ENCODE peak calls at places on chromosomes 12 and 14, in ten cellular contexts. P, X, J, S, Q, T, Y, I, F and A are unnamed samples.

GRCh38 chr14:103522028-103522581 is 525 bp downstream of the CKB start:
- DNase-seq in P (no peak), X (peak; percentile 91), J (peak; percentile 68), S (no peak), Q (no peak), T (no peak), Y (peak; percentile 61), I (no peak), F (no peak), A (peak; percentile 66)

GRCh38 chr12:99712281-99712680 is 64.7 kb downstream of the GARIN6 start:
- DNase-seq in P (no peak), X (no peak), J (no peak), S (no peak), Q (no peak), T (no peak), Y (no peak), I (no peak), F (no peak), A (no peak)

GRCh38 chr12:49825360-49825970 is 2.7 kb downstream of the NCKAP5L start:
- DNase-seq in P (peak; percentile 68), X (no peak), J (no peak), S (peak; percentile 37), Q (no peak), T (no peak), Y (no peak), I (no peak), F (no peak), A (peak; percentile 37)

GRCh38 chr14:68977137-68977740 is 1.9 kb downstream of the ACTN1 start:
- DNase-seq in P (no peak), X (no peak), J (no peak), S (no peak), Q (no peak), T (no peak), Y (no peak), I (no peak), F (no peak), A (peak; percentile 63)

GRCh38 chr12:52004042-52004648 is 2.6 kb upstream of the TAMALIN start:
- DNase-seq in P (peak; percentile 52), X (peak; percentile 69), J (no peak), S (peak; percentile 39), Q (no peak), T (peak; percentile 71), Y (peak; percentile 76), I (no peak), F (no peak), A (peak; percentile 84)

GRCh38 chr14:32469388-32470160 is 140.5 kb downstream of the AKAP6 start:
- DNase-seq in P (no peak), X (no peak), J (no peak), S (no peak), Q (no peak), T (no peak), Y (no peak), I (peak; percentile 48), F (peak; percentile 20), A (peak; percentile 49)

GRCh38 chr12:51941011-51941561 is 10.4 kb upstream of the ACVR1B start:
- DNase-seq in P (peak; percentile 20), X (no peak), J (no peak), S (peak; percentile 55), Q (no peak), T (no peak), Y (peak; percentile 89), I (peak; percentile 66), F (no peak), A (peak; percentile 21)

GRCh38 chr12:126588586-126589249 is 1523.5 kb downstream of the AACS start:
- DNase-seq in P (no peak), X (no peak), J (no peak), S (no peak), Q (no peak), T (no peak), Y (no peak), I (no peak), F (no peak), A (no peak)

GRCh38 chr12:45648070-45648469 is 81.4 kb upstream of the ARID2 start:
- DNase-seq in P (no peak), X (no peak), J (no peak), S (no peak), Q (no peak), T (peak; percentile 28), Y (no peak), I (no peak), F (no peak), A (no peak)

GRCh38 chr12:95733156-95733825 is 57.3 kb downstream of the NTN4 start:
- DNase-seq in P (peak; percentile 64), X (no peak), J (no peak), S (no peak), Q (no peak), T (no peak), Y (no peak), I (no peak), F (no peak), A (no peak)

GRCh38 chr14:94977016-94977415 is 180.3 kb downstream of the DICER1 start:
- DNase-seq in P (no peak), X (no peak), J (no peak), S (no peak), Q (no peak), T (no peak), Y (no peak), I (no peak), F (no peak), A (no peak)

GRCh38 chr12:95096852-95097251 is 23.4 kb upstream of the NR2C1 start:
- DNase-seq in P (no peak), X (no peak), J (no peak), S (no peak), Q (no peak), T (peak; percentile 39), Y (no peak), I (no peak), F (no peak), A (no peak)

GRCh38 chr14:63045612-63046320 is 508 bp upstream of the KCNH5 start:
- DNase-seq in P (peak; percentile 7), X (peak; percentile 68), J (peak; percentile 57), S (peak; percentile 1), Q (no peak), T (peak; percentile 21), Y (peak; percentile 78), I (no peak), F (no peak), A (peak; percentile 96)

GRCh38 chr12:5872745-5873144 is 72.3 kb downstream of the ANO2 start:
- DNase-seq in P (no peak), X (no peak), J (no peak), S (peak; percentile 4), Q (no peak), T (no peak), Y (no peak), I (peak; percentile 0), F (no peak), A (peak; percentile 19)
- TF ChIP-seq CTCF in P (peak; percentile 55), X (peak; percentile 45), J (peak; percentile 48), S (peak; percentile 62), Q (peak; percentile 29), T (no peak), Y (peak; percentile 38), I (peak; percentile 60), F (peak; percentile 28), A (peak; percentile 45)

GRCh38 chr12:120639771-120640721 is at the start of gene CABP1:
- DNase-seq in P (no peak), X (peak; percentile 75), J (no peak), S (no peak), Q (no peak), T (peak; percentile 35), Y (peak; percentile 66), I (no peak), F (no peak), A (peak; percentile 85)
- TF ChIP-seq CTCF in P (peak; percentile 7), X (peak; percentile 15), J (peak; percentile 61), S (peak; percentile 26), Q (no peak), T (peak; percentile 46), Y (peak; percentile 37), I (peak; percentile 26), F (no peak), A (peak; percentile 65)

DNA sequence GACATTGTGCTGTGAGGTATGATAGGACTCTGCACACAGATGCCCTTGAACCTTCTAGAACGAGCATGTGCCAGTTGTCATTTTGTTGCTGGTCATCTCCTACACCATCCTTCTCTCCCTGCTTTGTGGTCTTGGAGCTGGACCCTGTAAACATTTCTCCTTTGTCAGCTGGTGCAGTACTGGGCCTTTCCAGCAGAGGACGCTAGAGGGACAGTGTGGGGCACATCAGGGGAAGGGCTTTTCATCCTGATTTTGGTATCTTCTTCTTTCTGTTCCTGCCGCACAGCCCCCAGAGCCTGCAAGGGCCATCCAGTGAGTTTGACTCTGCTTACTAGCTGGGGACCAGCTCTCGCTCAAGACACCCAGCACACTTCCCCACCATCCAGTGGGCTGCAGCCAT is 484.6 kb downstream of the AACS start:
- DNase-seq in P (no peak), X (no peak), J (no peak), S (no peak), Q (no peak), T (no peak), Y (no peak), I (no peak), F (no peak), A (no peak)
- TF ChIP-seq CTCF in P (peak; percentile 7), X (no peak), J (peak; percentile 32), S (peak; percentile 43), Q (no peak), T (no peak), Y (peak; percentile 48), I (peak; percentile 44), F (peak; percentile 5), A (peak; percentile 45)

DNA sequence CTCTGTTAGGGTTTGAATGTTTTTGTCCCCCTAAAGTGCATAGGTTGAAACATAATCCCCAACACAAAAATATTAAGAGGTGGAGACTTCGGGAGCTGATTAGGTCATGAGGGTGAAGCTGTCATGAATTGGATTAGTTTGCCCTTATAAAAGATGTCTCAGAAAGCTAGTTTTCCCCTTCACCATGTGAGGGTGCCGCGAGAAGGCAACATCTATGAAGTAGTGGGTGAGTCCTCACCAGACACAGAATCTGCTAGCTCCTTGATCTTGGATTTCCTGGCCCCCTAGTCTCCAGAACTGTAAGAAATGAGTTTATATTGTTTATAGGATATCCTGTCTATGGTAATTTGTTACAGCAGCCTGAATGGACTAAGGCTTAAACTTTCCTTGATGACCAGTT is 301.5 kb upstream of the ATP2B1 start:
- DNase-seq in P (no peak), X (no peak), J (no peak), S (peak; percentile 33), Q (no peak), T (no peak), Y (no peak), I (no peak), F (no peak), A (peak; percentile 43)
- TF ChIP-seq CTCF in P (no peak), X (no peak), J (peak; percentile 7), S (peak; percentile 65), Q (no peak), T (no peak), Y (no peak), I (no peak), F (peak; percentile 16), A (peak; percentile 42)

DNA sequence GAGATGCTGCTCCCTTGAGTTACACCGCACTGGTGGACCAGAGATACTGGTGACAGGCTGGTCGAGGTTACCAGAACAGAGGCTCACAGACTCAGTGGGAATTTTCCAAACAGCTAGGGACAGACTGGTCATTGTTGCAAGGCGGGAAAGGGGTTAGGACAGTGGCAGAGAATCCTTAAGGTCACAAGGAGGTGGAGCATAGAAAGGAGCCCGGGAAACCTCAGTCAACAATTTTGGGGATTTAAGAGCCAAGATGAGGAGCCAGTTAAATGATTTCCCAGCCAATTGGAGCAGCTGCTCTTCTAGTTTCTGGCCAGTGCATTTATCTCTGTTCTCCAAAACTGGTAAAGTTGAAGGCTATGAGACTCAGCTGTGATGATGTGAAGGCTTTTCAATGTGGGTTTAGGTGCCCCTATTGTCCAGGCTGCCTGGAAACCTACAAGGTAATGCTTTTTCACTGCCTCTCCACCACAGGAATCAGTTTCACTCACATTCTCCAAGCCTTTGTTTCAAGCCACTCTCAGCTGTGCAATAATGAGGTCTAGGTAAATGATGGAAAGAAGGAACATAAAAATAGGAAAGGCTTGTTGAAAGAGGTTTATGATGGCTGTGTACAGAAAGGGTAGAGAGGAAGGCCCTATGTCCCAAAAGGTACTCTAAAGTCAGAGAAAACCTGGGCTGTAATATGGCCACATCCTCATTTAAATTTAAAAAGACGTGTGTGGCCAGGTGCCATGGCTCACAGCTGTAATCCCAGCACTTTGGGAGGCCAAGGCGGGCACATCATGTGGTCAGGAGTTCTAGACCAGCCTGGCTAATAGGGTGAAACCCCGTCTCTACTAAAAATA is 7.0 kb upstream of the TNS2 start:
- DNase-seq in P (no peak), X (no peak), J (no peak), S (no peak), Q (no peak), T (no peak), Y (no peak), I (no peak), F (no peak), A (no peak)
- TF ChIP-seq CTCF in P (no peak), X (no peak), J (no peak), S (no peak), Q (no peak), T (no peak), Y (no peak), I (no peak), F (no peak), A (no peak)